ENCODE peak calls at places on chromosomes 3 and 15, in six cellular contexts. S is endothelial cell, L is WTC11, J is coronary artery, Z is adrenal gland, I is pancreas. D is an unnamed sample.

GRCh38 chr3:45026038-45026437 is at the start of gene CLEC3B:
- DNase-seq in J (no peak), Z (peak), S (no peak), L (no peak), I (no peak), D (no peak)

GRCh38 chr15:96049323-96049722 is 281.2 kb upstream of the NR2F2 start:
- DNase-seq in Z (no peak), S (no peak), J (no peak), L (no peak), I (no peak), D (no peak)

GRCh38 chr3:136247436-136247835 is 2.7 kb upstream of the PCCB start:
- DNase-seq in S (no peak), L (no peak), J (no peak), Z (no peak), I (no peak), D (no peak)

GRCh38 chr3:105868450-105868744 is 415 bp downstream of the CBLB start:
- DNase-seq in L (peak), I (peak), S (peak), J (peak), Z (peak), D (peak)

GRCh38 chr3:24359645-24360462 is 134.8 kb downstream of the THRB start:
- DNase-seq in J (no peak), Z (no peak), L (no peak), S (no peak), I (no peak), D (no peak)

GRCh38 chr15:90774731-90775521 is 57.8 kb downstream of the BLM start:
- DNase-seq in L (no peak), S (no peak), Z (no peak), I (no peak), J (no peak), D (no peak)

GRCh38 chr3:156492801-156493261 is 62.1 kb downstream of the SSR3 start:
- DNase-seq in Z (no peak), L (no peak), J (no peak), S (no peak), I (no peak), D (no peak)

GRCh38 chr3:77780621-77781020 is 740.7 kb downstream of the ROBO2 start:
- DNase-seq in Z (no peak), J (no peak), I (no peak), L (no peak), S (no peak), D (no peak)

GRCh38 chr15:89847101-89847500 is 32.4 kb upstream of the ANPEP start:
- DNase-seq in L (no peak), I (no peak), J (no peak), Z (no peak), S (no peak), D (no peak)

GRCh38 chr3:121574449-121574848 is 6.7 kb downstream of the ARGFX start:
- DNase-seq in S (no peak), I (peak), J (no peak), Z (no peak), L (peak), D (no peak)

DNA sequence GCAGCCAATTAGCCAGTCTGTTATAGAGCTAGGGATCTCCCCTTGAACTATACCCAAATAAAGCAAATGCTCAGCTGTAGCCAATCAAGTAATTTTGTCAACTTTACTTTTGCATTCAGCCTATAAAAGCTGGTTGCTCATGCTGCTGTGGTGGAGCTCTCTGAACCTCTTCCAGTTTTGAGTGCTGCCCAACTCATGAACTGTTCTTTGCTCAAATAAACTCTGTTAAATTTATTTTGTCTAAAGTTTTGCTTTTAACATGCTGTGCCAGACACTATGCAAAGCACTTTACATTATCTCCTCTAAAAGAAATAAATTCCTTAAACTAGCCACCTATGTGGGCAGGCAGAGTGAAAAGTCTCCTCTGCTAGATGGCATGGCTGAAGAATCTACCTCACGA is 51.6 kb upstream of the PXYLP1 start:
- DNase-seq in L (no peak), Z (no peak), I (no peak), S (no peak), J (no peak), D (no peak)
- TF ChIP-seq CTCF in L (no peak), Z (no peak), I (no peak), S (no peak), J (no peak), D (no peak)

GRCh38 chr3:153852355-153852754 is 268.8 kb upstream of the ARHGEF26 start:
- DNase-seq in J (no peak), L (no peak), I (no peak), S (no peak), Z (no peak), D (no peak)

GRCh38 chr3:153853163-153853562 is 268.0 kb upstream of the ARHGEF26 start:
- DNase-seq in J (no peak), Z (no peak), I (no peak), S (no peak), L (no peak), D (no peak)

GRCh38 chr3:153856932-153857331 is 264.3 kb upstream of the ARHGEF26 start:
- DNase-seq in J (no peak), S (no peak), Z (no peak), I (no peak), L (no peak), D (no peak)

DNA sequence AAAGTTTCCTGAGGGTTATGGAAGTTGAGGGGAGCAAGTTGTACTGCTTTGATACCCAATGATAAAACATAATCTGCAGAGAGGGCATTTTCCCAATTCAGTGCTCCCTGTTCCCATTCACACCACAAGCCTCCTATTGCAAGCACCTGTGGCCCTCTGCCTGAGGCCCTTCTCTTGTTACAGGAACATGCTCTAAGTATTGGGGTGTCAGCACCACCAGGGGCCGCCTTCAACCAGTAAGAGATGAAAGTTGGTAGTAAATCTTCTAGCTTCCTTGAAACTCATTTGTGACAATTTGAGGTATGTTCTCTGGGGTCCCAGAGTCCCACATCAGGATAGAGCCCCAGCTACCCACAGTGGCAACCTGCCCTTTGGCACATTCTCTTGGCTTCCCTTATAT is 265.4 kb upstream of the ARHGEF26 start:
- DNase-seq in J (no peak), I (no peak), Z (no peak), S (no peak), L (peak), D (no peak)
- TF ChIP-seq CTCF in J (no peak), I (no peak), Z (no peak), S (no peak), L (no peak), D (no peak)

GRCh38 chr15:51074926-51075325 is 19.8 kb downstream of the TNFAIP8L3 start:
- DNase-seq in J (no peak), I (no peak), S (no peak), L (no peak), Z (no peak), D (no peak)

GRCh38 chr15:51075364-51075763 is 19.3 kb downstream of the TNFAIP8L3 start:
- DNase-seq in Z (no peak), I (no peak), J (no peak), S (no peak), L (no peak), D (no peak)

GRCh38 chr15:51076898-51077564 is 17.7 kb downstream of the TNFAIP8L3 start:
- DNase-seq in L (peak), J (peak), S (no peak), I (peak), Z (peak), D (no peak)

GRCh38 chr15:51077565-51078153 is 17.0 kb downstream of the TNFAIP8L3 start:
- DNase-seq in J (no peak), Z (peak), L (peak), I (peak), S (peak), D (peak)

DNA sequence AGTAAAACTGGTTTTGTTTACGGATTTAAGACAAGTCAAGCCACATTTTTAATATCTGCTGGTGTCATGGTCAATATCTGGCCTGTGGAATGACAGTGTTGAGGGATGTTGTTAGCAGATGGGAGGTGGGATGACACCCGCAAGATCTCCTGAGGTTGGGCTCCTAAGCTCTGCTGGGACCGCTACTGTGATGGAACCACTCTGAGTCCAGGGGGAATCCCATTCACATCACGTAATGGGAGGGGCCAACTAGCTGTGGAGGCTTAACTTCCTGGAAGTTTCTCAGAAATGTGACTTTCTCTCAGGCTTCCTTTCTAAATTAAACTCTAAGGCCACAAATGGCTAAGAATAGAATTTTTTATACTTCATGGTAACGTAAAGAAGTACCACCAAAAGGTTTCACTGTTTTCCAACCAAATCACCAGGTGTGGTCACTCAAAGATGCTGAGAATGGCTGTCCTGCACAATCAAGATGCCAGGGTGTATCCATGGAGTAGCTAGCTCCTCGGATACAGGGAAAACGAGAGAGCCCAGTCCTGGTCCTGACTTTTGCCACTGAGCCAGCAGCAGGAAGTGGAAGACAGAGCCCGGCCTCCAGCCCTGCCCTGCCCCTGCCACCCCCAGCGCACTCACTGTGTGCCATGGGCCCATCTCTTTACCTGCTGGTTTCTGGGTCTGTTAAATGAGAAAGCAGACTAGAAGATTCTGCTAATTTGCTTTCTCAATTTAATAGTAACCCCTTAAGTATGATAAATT is 18.4 kb downstream of the TNFAIP8L3 start:
- DNase-seq in J (no peak), I (no peak), L (no peak), Z (no peak), S (no peak), D (no peak)
- TF ChIP-seq CTCF in J (no peak), I (no peak), L (no peak), Z (no peak), S (no peak), D (no peak)

DNA sequence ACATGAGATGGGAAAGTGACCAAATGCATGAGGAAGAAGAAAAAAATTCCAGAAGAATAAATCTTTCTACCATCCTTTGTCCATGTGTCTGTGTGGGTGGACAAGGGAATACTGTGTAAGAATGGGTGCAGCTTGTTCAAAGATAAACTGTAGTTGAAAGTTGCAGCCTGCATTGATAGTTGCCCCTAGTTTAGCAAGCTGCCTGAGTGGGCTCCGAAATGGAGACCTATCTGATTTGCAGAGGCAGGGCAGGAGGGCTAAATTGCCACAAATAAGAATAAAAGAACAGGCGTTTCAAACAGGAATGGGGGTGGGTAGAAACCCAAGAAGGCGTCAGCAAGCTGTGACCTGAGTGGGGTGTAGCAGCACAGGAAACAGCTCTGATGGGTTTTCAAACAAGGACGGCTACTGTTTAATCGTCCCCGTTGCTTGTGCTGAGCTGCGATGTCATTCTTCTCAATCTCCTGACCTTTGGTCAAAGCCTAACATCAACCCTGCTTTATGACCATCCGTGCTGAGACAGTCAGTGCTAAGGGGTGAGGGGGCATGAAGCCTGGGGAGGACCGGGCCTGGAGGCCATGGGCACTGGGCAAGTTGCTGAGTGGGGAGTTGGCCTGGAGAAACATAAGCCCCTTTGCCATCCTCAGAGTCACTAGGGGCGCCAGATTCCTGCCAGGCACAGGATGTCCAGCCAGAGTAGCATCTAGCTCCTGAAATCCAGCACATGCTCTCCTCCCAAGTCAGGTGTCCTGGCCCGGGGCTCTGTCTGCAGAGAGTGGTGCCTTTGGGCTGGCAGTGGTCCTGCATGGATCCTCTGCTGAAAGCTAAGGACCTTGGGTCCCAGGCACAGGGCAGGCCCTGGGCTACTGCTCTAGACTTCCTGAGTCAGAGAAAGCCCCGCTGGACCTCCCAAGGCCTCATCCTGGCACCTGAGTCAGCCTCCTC is 19.2 kb upstream of the C15orf39 start:
- DNase-seq in Z (no peak), J (no peak), S (no peak), I (no peak), L (peak), D (no peak)
- TF ChIP-seq CTCF in Z (no peak), J (no peak), S (no peak), I (no peak), L (no peak), D (no peak)

GRCh38 chr3:13161021-13161759 is 88.0 kb upstream of the IQSEC1 start:
- DNase-seq in S (no peak), L (no peak), Z (no peak), I (no peak), J (no peak), D (no peak)
- TF ChIP-seq CTCF in S (no peak), L (no peak), Z (no peak), I (no peak), J (no peak), D (no peak)

GRCh38 chr15:28983432-28984311 is 97.9 kb downstream of the APBA2 start:
- DNase-seq in I (no peak), J (no peak), S (no peak), Z (no peak), L (peak), D (no peak)
- TF ChIP-seq CTCF in I (no peak), J (no peak), S (peak), Z (no peak), L (peak), D (no peak)

GRCh38 chr3:32241100-32241499 is 2.6 kb downstream of the CMTM8 start:
- DNase-seq in S (no peak), I (no peak), Z (no peak), L (no peak), J (no peak), D (no peak)

GRCh38 chr3:32238816-32239637 is 547 bp downstream of the CMTM8 start:
- DNase-seq in S (peak), I (peak), L (peak), Z (no peak), J (no peak), D (peak)

GRCh38 chr3:32238027-32238815 is at the start of gene CMTM8:
- DNase-seq in S (peak), J (no peak), L (peak), Z (no peak), I (peak), D (peak)

GRCh38 chr3:32237670-32238026 is 832 bp upstream of the CMTM8 start:
- DNase-seq in I (no peak), S (no peak), L (no peak), J (no peak), Z (no peak), D (no peak)

GRCh38 chr3:32239638-32240550 is 1.4 kb downstream of the CMTM8 start:
- DNase-seq in L (peak), J (no peak), Z (no peak), S (peak), I (peak), D (peak)
- TF ChIP-seq CTCF in L (peak), J (no peak), Z (no peak), S (peak), I (no peak), D (peak)